ENCODE peak calls at places on chromosomes 7 and 10, in six cellular contexts. Y is mucosa of gallbladder; B is activated naive CD4-positive, alpha-beta T cell; A is GM03348; L is iris pigment epithelial cell; J is B cell. Q is an unnamed sample.

GRCh38 chr7:44273681-44274622 is 51.4 kb downstream of the CAMK2B start:
- DNase-seq in Y (no peak), B (no peak), A (no peak), L (no peak), J (no peak), Q (no peak)

GRCh38 chr10:89025453-89025852 is 34.9 kb downstream of the FAS start:
- DNase-seq in Y (no peak), B (no peak), A (no peak), L (no peak), J (no peak), Q (no peak)

GRCh38 chr10:78596556-78596955 is 472.2 kb upstream of the ZMIZ1 start:
- DNase-seq in Y (no peak), B (no peak), A (no peak), L (no peak), J (no peak), Q (no peak)

GRCh38 chr10:121978511-121978910 is 3.5 kb upstream of the NSMCE4A start:
- DNase-seq in Y (no peak), B (no peak), A (no peak), L (no peak), J (no peak), Q (no peak)

GRCh38 chr7:22675917-22676343 is 51.1 kb upstream of the IL6 start:
- DNase-seq in Y (peak), B (no peak), A (no peak), L (peak), J (no peak), Q (no peak)

GRCh38 chr10:101272229-101272868 is 43.1 kb upstream of the LBX1 start:
- DNase-seq in Y (peak), B (peak), A (peak), L (peak), J (peak), Q (peak)

GRCh38 chr10:97347317-97347716 is 12.8 kb upstream of the FRAT2 start:
- DNase-seq in Y (no peak), B (no peak), A (no peak), L (no peak), J (no peak), Q (no peak)

GRCh38 chr10:122143238-122143841 is 127.8 kb upstream of the BTBD16 start:
- DNase-seq in Y (no peak), B (no peak), A (no peak), L (no peak), J (no peak), Q (no peak)

GRCh38 chr10:1515780-1516491 is 221.4 kb downstream of the ADARB2 start:
- DNase-seq in Y (no peak), B (no peak), A (no peak), L (no peak), J (no peak), Q (no peak)

GRCh38 chr10:110511734-110512449 is 14.2 kb downstream of the DUSP5 start:
- DNase-seq in Y (no peak), B (no peak), A (no peak), L (no peak), J (no peak), Q (no peak)

GRCh38 chr7:88344956-88345832 is 38.5 kb upstream of the STEAP4 start:
- DNase-seq in Y (peak), B (no peak), A (peak), L (peak), J (peak), Q (no peak)

GRCh38 chr10:15515207-15515606 is 144.1 kb upstream of the FAM171A1 start:
- DNase-seq in Y (no peak), B (no peak), A (peak), L (no peak), J (no peak), Q (no peak)

GRCh38 chr10:72328045-72328828 is 26.5 kb downstream of the DNAJB12 start:
- DNase-seq in Y (peak), B (no peak), A (peak), L (peak), J (no peak), Q (no peak)

GRCh38 chr10:53597835-53598251 is 825.3 kb upstream of the MBL2 start:
- DNase-seq in Y (no peak), B (no peak), A (no peak), L (no peak), J (no peak), Q (no peak)

GRCh38 chr10:132982301-132982989 is 40.1 kb upstream of the CFAP46 start:
- DNase-seq in Y (no peak), B (no peak), A (no peak), L (no peak), J (no peak), Q (no peak)

GRCh38 chr7:22586806-22587180 is 86.8 kb upstream of the STEAP1B start:
- DNase-seq in Y (no peak), B (no peak), A (peak), L (no peak), J (no peak), Q (no peak)

GRCh38 chr10:122911889-122912484 is 1.6 kb downstream of the FAM24A start:
- DNase-seq in Y (peak), B (peak), A (peak), L (peak), J (peak), Q (peak)

GRCh38 chr10:61136151-61136550 is 192.2 kb upstream of the RHOBTB1 start:
- DNase-seq in Y (no peak), B (no peak), A (no peak), L (peak), J (no peak), Q (no peak)

GRCh38 chr10:71085689-71086438 is 126.5 kb upstream of the UNC5B start:
- DNase-seq in Y (peak), B (no peak), A (peak), L (no peak), J (no peak), Q (no peak)

GRCh38 chr7:7434379-7434778 is 101.3 kb downstream of the COL28A1 start:
- DNase-seq in Y (no peak), B (no peak), A (no peak), L (no peak), J (no peak), Q (no peak)

GRCh38 chr7:75638607-75639070 is 100.1 kb downstream of the HIP1 start:
- DNase-seq in Y (peak), B (no peak), A (peak), L (no peak), J (peak), Q (no peak)

GRCh38 chr7:154591544-154591943 is 411.4 kb downstream of the PAXIP1 start:
- DNase-seq in Y (peak), B (no peak), A (no peak), L (no peak), J (no peak), Q (no peak)